ENCODE peak calls at places on chromosomes 16 and 17, in eight cellular contexts. T is dorsolateral prefrontal cortex; G is NCI-H226; F is naive thymus-derived CD8-positive, alpha-beta T cell; A is amniotic epithelial cell; O is effector CD4-positive, alpha-beta T cell; E is activated T-helper 1 cell treated with anti-CD3 and anti-CD28 coated beads, Interleukin-2, amount 50 U/mL, for 16 hours; P is adrenal gland. S is an unnamed sample.

GRCh38 chr17:37813753-37814152 is 68.9 kb upstream of the HNF1B start:
- DNase-seq in T (no peak), G (peak), F (no peak), A (peak), O (no peak), E (no peak), P (no peak), S (no peak)

GRCh38 chr16:66278111-66278531 is 88.4 kb upstream of the CDH5 start:
- DNase-seq in T (peak), G (peak), F (no peak), A (no peak), O (no peak), E (no peak), P (no peak), S (no peak)

GRCh38 chr17:57976594-57976993 is 11.5 kb downstream of the VEZF1 start:
- DNase-seq in T (no peak), G (no peak), F (no peak), A (no peak), O (no peak), E (no peak), P (no peak), S (no peak)

GRCh38 chr17:28370035-28370743 is at the start of gene VTN:
- DNase-seq in T (no peak), G (peak), F (no peak), A (peak), O (no peak), E (no peak), P (peak), S (no peak)

GRCh38 chr16:58732545-58733247 is 1.4 kb downstream of the GOT2 start:
- DNase-seq in T (no peak), G (no peak), F (no peak), A (peak), O (no peak), E (no peak), P (no peak), S (no peak)

GRCh38 chr16:73015612-73016487 is 32.1 kb downstream of the ZFHX3 start:
- DNase-seq in T (no peak), G (no peak), F (no peak), A (no peak), O (no peak), E (no peak), P (no peak), S (no peak)

GRCh38 chr17:78263063-78263735 is 31.8 kb downstream of the TMEM235 start:
- DNase-seq in T (no peak), G (no peak), F (no peak), A (peak), O (no peak), E (no peak), P (no peak), S (peak)

GRCh38 chr16:57358527-57359095 is at the start of gene CCL22:
- DNase-seq in T (no peak), G (no peak), F (no peak), A (no peak), O (no peak), E (no peak), P (no peak), S (no peak)

GRCh38 chr17:78125138-78125913 is 3.2 kb downstream of the TMC6 start:
- DNase-seq in T (no peak), G (no peak), F (no peak), A (no peak), O (no peak), E (no peak), P (no peak), S (no peak)